ENCODE peak calls at places on chromosomes 2 and 18, in seven cellular contexts. Z is adrenal gland, R is astrocyte, W is H9, A is heart left ventricle, V is mesendoderm, T is kidney. G is an unnamed sample.

GRCh38 chr2:54652540-54652939 is 70.9 kb upstream of the EML6 start:
- DNase-seq in T (no peak), W (no peak), Z (no peak), R (no peak), V (no peak), A (no peak), G (no peak)

GRCh38 chr2:9274701-9275343 is 68.2 kb downstream of the ASAP2 start:
- DNase-seq in V (no peak), Z (no peak), A (no peak), R (no peak), W (no peak), T (no peak), G (no peak)

GRCh38 chr2:15984367-15985255 is 44.3 kb downstream of the MYCN start:
- DNase-seq in R (no peak), T (no peak), W (peak; percentile 53), A (no peak), V (peak; percentile 52), Z (no peak), G (peak; percentile 92)

GRCh38 chr2:45814951-45815621 is 163.6 kb downstream of the PRKCE start:
- DNase-seq in W (no peak), A (no peak), T (no peak), V (peak; percentile 48), R (no peak), Z (no peak), G (no peak)

GRCh38 chr2:240453461-240454030 is 18.1 kb downstream of the GPC1 start:
- DNase-seq in Z (peak; percentile 11), T (peak; percentile 66), R (no peak), W (no peak), V (no peak), A (no peak), G (peak; percentile 22)

GRCh38 chr18:7600528-7601248 is 33.6 kb downstream of the PTPRM start:
- DNase-seq in W (no peak), T (no peak), Z (no peak), V (no peak), R (no peak), A (no peak), G (no peak)

GRCh38 chr18:9831046-9831722 is 54.6 kb upstream of the TXNDC2 start:
- DNase-seq in W (no peak), V (no peak), Z (no peak), R (no peak), T (no peak), A (no peak), G (no peak)

GRCh38 chr18:45628979-45629958 is 14.0 kb downstream of the SLC14A2 start:
- DNase-seq in A (no peak), Z (no peak), W (no peak), V (peak; percentile 88), T (peak; percentile 65), R (peak; percentile 71), G (no peak)

GRCh38 chr2:216596234-216596985 is 36.8 kb upstream of the IGFBP2 start:
- DNase-seq in R (peak; percentile 51), T (no peak), Z (peak; percentile 34), A (peak; percentile 35), W (no peak), V (no peak), G (no peak)

GRCh38 chr18:58687871-58688308 is 16.6 kb downstream of the MALT1 start:
- DNase-seq in A (no peak), W (no peak), T (no peak), Z (no peak), R (no peak), V (no peak), G (no peak)

GRCh38 chr18:36427369-36427768 is 129.9 kb downstream of the FHOD3 start:
- DNase-seq in T (no peak), A (no peak), Z (no peak), V (no peak), W (no peak), R (no peak), G (no peak)

GRCh38 chr2:84694088-84694622 is 177.9 kb downstream of the DNAH6 start:
- DNase-seq in A (no peak), T (peak; percentile 31), R (no peak), Z (no peak), V (no peak), W (no peak), G (no peak)

GRCh38 chr2:191959209-191959608 is 112.3 kb upstream of the CAVIN2 start:
- DNase-seq in A (no peak), W (no peak), V (no peak), Z (no peak), R (no peak), T (no peak), G (no peak)

GRCh38 chr2:159209341-159210306 is 76.9 kb downstream of the WDSUB1 start:
- DNase-seq in Z (no peak), R (no peak), W (no peak), A (no peak), T (no peak), V (no peak), G (no peak)

GRCh38 chr18:41532344-41533086 is 422.5 kb upstream of the PIK3C3 start:
- DNase-seq in Z (no peak), V (peak; percentile 58), W (no peak), T (no peak), R (no peak), A (no peak), G (no peak)

GRCh38 chr2:237592425-237592980 is 2.0 kb upstream of the RAB17 start:
- DNase-seq in Z (no peak), A (no peak), V (no peak), W (no peak), T (no peak), R (no peak), G (no peak)

GRCh38 chr18:58943896-58944295 is 79.2 kb downstream of the ZNF532 start:
- DNase-seq in R (no peak), Z (no peak), A (no peak), W (no peak), V (no peak), T (no peak), G (no peak)

GRCh38 chr2:45283764-45284620 is 274.7 kb upstream of the SIX2 start:
- DNase-seq in R (peak; percentile 87), Z (no peak), W (no peak), T (no peak), A (no peak), V (peak; percentile 85), G (no peak)

GRCh38 chr2:33482518-33482917 is 6.1 kb downstream of the RASGRP3 start:
- DNase-seq in Z (no peak), R (no peak), A (no peak), T (no peak), V (no peak), W (no peak), G (no peak)

GRCh38 chr2:140442319-140442718 is 1662.1 kb upstream of the NXPH2 start:
- DNase-seq in T (no peak), A (no peak), Z (no peak), R (peak; percentile 6), W (no peak), V (peak; percentile 29), G (no peak)

GRCh38 chr2:216491757-216492635 is 6.6 kb upstream of the RPL37A start:
- DNase-seq in W (no peak), R (peak; percentile 31), Z (no peak), V (no peak), A (no peak), T (no peak), G (no peak)

GRCh38 chr2:66439291-66440010 is 4.5 kb downstream of the MEIS1 start:
- DNase-seq in T (peak; percentile 52), W (peak; percentile 56), V (peak; percentile 67), Z (no peak), A (peak; percentile 49), R (no peak), G (no peak)

GRCh38 chr2:66438498-66439290 is 3.8 kb downstream of the MEIS1 start:
- DNase-seq in R (no peak), A (no peak), T (no peak), V (no peak), Z (no peak), W (no peak), G (no peak)

GRCh38 chr2:66436546-66436945 is 1.6 kb downstream of the MEIS1 start:
- DNase-seq in Z (no peak), V (peak; percentile 19), T (no peak), A (no peak), W (no peak), R (no peak), G (no peak)

GRCh38 chr2:66437055-66437454 is 2.1 kb downstream of the MEIS1 start:
- DNase-seq in T (no peak), W (no peak), R (no peak), V (no peak), A (no peak), Z (no peak), G (no peak)

GRCh38 chr2:66437601-66438497 is 2.9 kb downstream of the MEIS1 start:
- DNase-seq in T (no peak), Z (peak; percentile 43), R (no peak), W (no peak), A (peak; percentile 34), V (peak; percentile 50), G (no peak)
- H3K27ac ChIP-seq in T (peak overlapping the region; percentile 43), Z (peak overlapping the region; percentile 93), R (peak overlapping the region; percentile 86), W (no peak overlapping the region), A (peak overlapping the region; percentile 90), V (no peak overlapping the region), G (peak overlapping the region; percentile 73)

GRCh38 chr2:60884795-60885194 is 3.4 kb downstream of the REL start:
- DNase-seq in T (no peak), Z (no peak), W (no peak), V (no peak), A (no peak), R (peak; percentile 51), G (no peak)
- H3K27ac ChIP-seq in T (no peak overlapping the region), Z (no peak overlapping the region), W (no peak overlapping the region), V (no peak overlapping the region), A (no peak overlapping the region), R (no peak overlapping the region), G (no peak overlapping the region)

DNA sequence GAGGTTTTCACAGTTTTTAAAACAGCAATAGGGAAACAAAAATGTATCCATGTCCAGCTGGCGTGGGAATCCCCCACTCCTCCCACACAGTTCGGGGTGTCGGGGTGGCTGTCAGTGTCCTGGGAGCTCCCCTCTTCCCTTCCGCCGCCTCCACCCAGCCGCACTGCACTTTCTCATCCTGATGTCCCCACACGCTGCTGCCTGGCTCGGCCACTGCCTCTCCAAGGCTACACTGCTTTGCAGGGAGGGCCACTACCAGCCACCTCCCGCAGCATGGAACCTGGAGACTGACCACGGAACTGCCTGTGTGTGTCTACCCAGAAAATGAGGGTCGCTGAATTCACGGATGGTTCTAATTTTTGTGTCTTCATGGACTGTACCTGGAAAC is 138.7 kb upstream of the CTDP1 start:
- DNase-seq in A (no peak), T (peak; percentile 51), W (peak; percentile 17), R (no peak), V (no peak), Z (no peak), G (peak; percentile 27)
- H3K27ac ChIP-seq in A (no peak overlapping the region), T (no peak overlapping the region), W (no peak overlapping the region), R (no peak overlapping the region), V (no peak overlapping the region), Z (no peak overlapping the region), G (no peak overlapping the region)

GRCh38 chr18:75377975-75378673 is 49.4 kb downstream of the SMIM21 start:
- DNase-seq in W (no peak), T (no peak), V (no peak), R (no peak), A (no peak), Z (no peak), G (no peak)

GRCh38 chr18:75377258-75377657 is 50.2 kb downstream of the SMIM21 start:
- DNase-seq in T (no peak), V (no peak), W (no peak), A (no peak), R (peak; percentile 19), Z (no peak), G (no peak)

GRCh38 chr18:75374466-75374865 is 53.0 kb downstream of the SMIM21 start:
- DNase-seq in T (no peak), Z (no peak), A (no peak), V (no peak), W (no peak), R (peak; percentile 3), G (no peak)

GRCh38 chr18:75375341-75375740 is 52.2 kb downstream of the SMIM21 start:
- DNase-seq in V (no peak), T (no peak), W (no peak), R (no peak), A (no peak), Z (no peak), G (no peak)

GRCh38 chr18:75376004-75376403 is 51.5 kb downstream of the SMIM21 start:
- DNase-seq in V (no peak), W (no peak), A (no peak), T (no peak), Z (no peak), R (no peak), G (no peak)
- H3K27ac ChIP-seq in V (no peak overlapping the region), W (no peak overlapping the region), A (no peak overlapping the region), T (no peak overlapping the region), Z (no peak overlapping the region), R (no peak overlapping the region), G (no peak overlapping the region)

G was measured in dorsolateral prefrontal cortex.